ENCODE peak calls at places on chromosome 18, in seven cellular contexts. One of them, this sample, is unnamed.

GRCh38 chr18:54713386-54713785 is 114.9 kb upstream of the RAB27B start:
- DNase-seq in IMR-90: no peak
- DNase-seq in H9: no peak
- DNase-seq in trophoblast cell: no peak
- DNase-seq in H1: no peak
- DNase-seq in mesendoderm: no peak
- DNase-seq in mesenchymal stem cell: no peak
- DNase-seq in this sample: no peak

GRCh38 chr18:6044773-6045172 is 149.5 kb upstream of the TMEM200C start:
- DNase-seq in mesendoderm: peak; percentile 41
- DNase-seq in H1: no peak
- DNase-seq in trophoblast cell: no peak
- DNase-seq in IMR-90: peak; percentile 36
- DNase-seq in mesenchymal stem cell: no peak
- DNase-seq in H9: no peak
- DNase-seq in this sample: no peak

GRCh38 chr18:23200751-23201150 is 65.5 kb downstream of the CABLES1 start:
- DNase-seq in IMR-90: no peak
- DNase-seq in trophoblast cell: peak; percentile 80
- DNase-seq in H9: no peak
- DNase-seq in mesendoderm: peak; percentile 88
- DNase-seq in mesenchymal stem cell: no peak
- DNase-seq in H1: no peak
- DNase-seq in this sample: no peak

GRCh38 chr18:23165271-23165670 is 30.0 kb downstream of the CABLES1 start:
- DNase-seq in mesendoderm: no peak
- DNase-seq in mesenchymal stem cell: no peak
- DNase-seq in IMR-90: no peak
- DNase-seq in H9: no peak
- DNase-seq in trophoblast cell: no peak
- DNase-seq in H1: no peak
- DNase-seq in this sample: no peak

GRCh38 chr18:12991839-12992216 is 666 bp downstream of the CEP192 start:
- DNase-seq in IMR-90: no peak
- DNase-seq in H9: no peak
- DNase-seq in mesenchymal stem cell: no peak
- DNase-seq in trophoblast cell: no peak
- DNase-seq in mesendoderm: no peak
- DNase-seq in H1: no peak
- DNase-seq in this sample: no peak

GRCh38 chr18:55353806-55354205 is 234.2 kb downstream of the TCF4 start:
- DNase-seq in mesenchymal stem cell: no peak
- DNase-seq in IMR-90: no peak
- DNase-seq in mesendoderm: no peak
- DNase-seq in trophoblast cell: no peak
- DNase-seq in H1: no peak
- DNase-seq in H9: no peak
- DNase-seq in this sample: no peak

GRCh38 chr18:8769509-8769908 is 64.2 kb downstream of the MTCL1 start:
- DNase-seq in trophoblast cell: no peak
- DNase-seq in mesenchymal stem cell: no peak
- DNase-seq in IMR-90: no peak
- DNase-seq in H9: no peak
- DNase-seq in mesendoderm: no peak
- DNase-seq in H1: no peak
- DNase-seq in this sample: no peak

GRCh38 chr18:26091047-26091630 is 726 bp upstream of the SS18 start:
- DNase-seq in trophoblast cell: peak; percentile 77
- DNase-seq in mesendoderm: no peak
- DNase-seq in H9: no peak
- DNase-seq in H1: no peak
- DNase-seq in mesenchymal stem cell: peak; percentile 92
- DNase-seq in IMR-90: no peak
- DNase-seq in this sample: no peak

GRCh38 chr18:44028109-44028508 is 652.6 kb upstream of the SETBP1 start:
- DNase-seq in H1: no peak
- DNase-seq in mesenchymal stem cell: no peak
- DNase-seq in H9: no peak
- DNase-seq in IMR-90: no peak
- DNase-seq in trophoblast cell: no peak
- DNase-seq in mesendoderm: no peak
- DNase-seq in this sample: no peak

GRCh38 chr18:40935423-40935822 is 1019.6 kb upstream of the PIK3C3 start:
- DNase-seq in H1: no peak
- DNase-seq in mesendoderm: peak; percentile 64
- DNase-seq in mesenchymal stem cell: peak; percentile 20
- DNase-seq in H9: no peak
- DNase-seq in trophoblast cell: no peak
- DNase-seq in IMR-90: peak; percentile 15
- DNase-seq in this sample: no peak

GRCh38 chr18:59783138-59783537 is 85.9 kb upstream of the CCBE1 start:
- DNase-seq in trophoblast cell: peak; percentile 32
- DNase-seq in H1: peak; percentile 57
- DNase-seq in H9: peak; percentile 56
- DNase-seq in mesendoderm: peak; percentile 75
- DNase-seq in IMR-90: peak; percentile 74
- DNase-seq in mesenchymal stem cell: peak; percentile 45
- DNase-seq in this sample: peak; percentile 23

GRCh38 chr18:12934454-12935071 is 13.2 kb upstream of the SEH1L start:
- DNase-seq in mesenchymal stem cell: peak; percentile 82
- DNase-seq in H1: peak; percentile 82
- DNase-seq in H9: peak; percentile 79
- DNase-seq in mesendoderm: peak; percentile 91
- DNase-seq in IMR-90: peak; percentile 83
- DNase-seq in trophoblast cell: peak; percentile 90
- DNase-seq in this sample: peak; percentile 73

GRCh38 chr18:58540381-58540943 is 88.4 kb downstream of the ALPK2 start:
- DNase-seq in trophoblast cell: no peak
- DNase-seq in IMR-90: no peak
- DNase-seq in mesenchymal stem cell: no peak
- DNase-seq in mesendoderm: no peak
- DNase-seq in H9: no peak
- DNase-seq in H1: no peak
- DNase-seq in this sample: no peak

GRCh38 chr18:58544179-58544578 is 84.7 kb downstream of the ALPK2 start:
- DNase-seq in mesendoderm: no peak
- DNase-seq in mesenchymal stem cell: no peak
- DNase-seq in trophoblast cell: no peak
- DNase-seq in H1: no peak
- DNase-seq in H9: no peak
- DNase-seq in IMR-90: no peak
- DNase-seq in this sample: no peak

GRCh38 chr18:58541789-58542425 is 87.0 kb downstream of the ALPK2 start:
- DNase-seq in trophoblast cell: peak; percentile 87
- DNase-seq in H1: no peak
- DNase-seq in H9: no peak
- DNase-seq in IMR-90: peak; percentile 99
- DNase-seq in mesenchymal stem cell: peak; percentile 97
- DNase-seq in mesendoderm: peak; percentile 96
- DNase-seq in this sample: no peak

GRCh38 chr18:58541137-58541788 is 87.6 kb downstream of the ALPK2 start:
- DNase-seq in mesenchymal stem cell: peak; percentile 35
- DNase-seq in H1: peak; percentile 66
- DNase-seq in H9: peak; percentile 73
- DNase-seq in IMR-90: peak; percentile 44
- DNase-seq in trophoblast cell: peak; percentile 64
- DNase-seq in mesendoderm: peak; percentile 89
- DNase-seq in this sample: no peak

GRCh38 chr18:58542426-58543159 is 86.3 kb downstream of the ALPK2 start:
- DNase-seq in trophoblast cell: no peak
- DNase-seq in mesendoderm: no peak
- DNase-seq in IMR-90: no peak
- DNase-seq in mesenchymal stem cell: no peak
- DNase-seq in H1: no peak
- DNase-seq in H9: no peak
- DNase-seq in this sample: no peak
- H3K23ac ChIP-seq in trophoblast cell: no peak overlapping the region
- H3K23ac ChIP-seq in mesendoderm: peak overlapping the region; percentile 76
- H3K23ac ChIP-seq in IMR-90: peak overlapping the region; percentile 41
- H3K23ac ChIP-seq in mesenchymal stem cell: no peak overlapping the region
- H3K23ac ChIP-seq in H1: no peak overlapping the region
- H3K23ac ChIP-seq in H9: no peak overlapping the region
- H3K23ac ChIP-seq in this sample: no peak overlapping the region

DNA sequence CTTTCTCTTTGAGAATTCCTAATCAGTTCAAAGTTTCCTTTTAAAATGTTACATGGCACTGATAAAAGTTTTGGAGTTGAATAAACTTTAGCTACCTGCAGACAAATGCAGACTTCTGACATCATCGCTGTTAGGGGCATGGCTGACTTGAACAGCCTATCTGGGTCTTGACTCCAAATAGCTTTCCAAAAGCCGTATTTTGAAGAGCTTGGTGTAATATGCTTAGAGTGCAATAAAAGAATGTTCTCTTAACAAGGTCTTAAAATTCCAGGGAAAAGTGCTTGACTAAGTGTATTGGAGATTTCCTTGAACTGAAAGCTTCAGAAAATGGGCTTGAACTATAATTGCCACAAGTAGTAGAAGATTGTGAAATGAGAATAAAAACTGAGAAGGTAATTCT is 342.9 kb upstream of the DCC start:
- DNase-seq in mesendoderm: no peak
- DNase-seq in H1: no peak
- DNase-seq in trophoblast cell: no peak
- DNase-seq in IMR-90: no peak
- DNase-seq in mesenchymal stem cell: no peak
- DNase-seq in H9: no peak
- DNase-seq in this sample: no peak
- H4K8ac ChIP-seq in mesendoderm: no peak overlapping the region
- H4K8ac ChIP-seq in H1: no peak overlapping the region
- H4K8ac ChIP-seq in trophoblast cell: no peak overlapping the region
- H4K8ac ChIP-seq in IMR-90: no peak overlapping the region
- H4K8ac ChIP-seq in mesenchymal stem cell: no peak overlapping the region
- H4K8ac ChIP-seq in H9: no peak overlapping the region
- H4K8ac ChIP-seq in this sample: no peak overlapping the region

DNA sequence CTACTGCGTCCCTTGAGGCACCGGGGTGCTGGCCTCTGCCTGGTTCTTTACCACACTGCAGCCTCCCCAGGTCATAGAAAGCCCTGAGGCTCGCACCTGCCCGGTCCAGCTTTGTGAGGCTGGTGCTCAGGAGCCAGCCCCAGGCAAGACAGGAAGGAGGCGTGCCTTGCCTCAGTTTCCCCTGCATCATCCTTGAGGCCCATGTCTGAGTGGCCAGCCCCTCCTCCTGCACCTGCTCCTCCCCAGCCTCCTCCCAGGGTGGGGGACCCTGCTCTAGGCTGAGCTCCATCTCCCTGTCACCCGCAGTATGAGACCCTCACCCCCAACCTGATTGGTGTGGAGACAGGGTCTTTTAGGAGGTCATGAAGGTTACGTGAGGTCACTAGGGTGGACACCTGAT is 147.7 kb downstream of the ZNF516 start:
- DNase-seq in H9: no peak
- DNase-seq in trophoblast cell: no peak
- DNase-seq in H1: no peak
- DNase-seq in mesendoderm: no peak
- DNase-seq in IMR-90: no peak
- DNase-seq in mesenchymal stem cell: no peak
- DNase-seq in this sample: no peak
- H3K23ac ChIP-seq in H9: no peak overlapping the region
- H3K23ac ChIP-seq in trophoblast cell: no peak overlapping the region
- H3K23ac ChIP-seq in H1: no peak overlapping the region
- H3K23ac ChIP-seq in mesendoderm: no peak overlapping the region
- H3K23ac ChIP-seq in IMR-90: no peak overlapping the region
- H3K23ac ChIP-seq in mesenchymal stem cell: no peak overlapping the region
- H3K23ac ChIP-seq in this sample: no peak overlapping the region

GRCh38 chr18:27752944-27753343 is 424.0 kb downstream of the CDH2 start:
- DNase-seq in trophoblast cell: no peak
- DNase-seq in mesendoderm: no peak
- DNase-seq in H1: no peak
- DNase-seq in H9: no peak
- DNase-seq in IMR-90: no peak
- DNase-seq in mesenchymal stem cell: no peak
- DNase-seq in this sample: no peak
- H4K8ac ChIP-seq in trophoblast cell: no peak overlapping the region
- H4K8ac ChIP-seq in mesendoderm: no peak overlapping the region
- H4K8ac ChIP-seq in H1: no peak overlapping the region
- H4K8ac ChIP-seq in H9: no peak overlapping the region
- H4K8ac ChIP-seq in IMR-90: no peak overlapping the region
- H4K8ac ChIP-seq in mesenchymal stem cell: no peak overlapping the region
- H4K8ac ChIP-seq in this sample: no peak overlapping the region

DNA sequence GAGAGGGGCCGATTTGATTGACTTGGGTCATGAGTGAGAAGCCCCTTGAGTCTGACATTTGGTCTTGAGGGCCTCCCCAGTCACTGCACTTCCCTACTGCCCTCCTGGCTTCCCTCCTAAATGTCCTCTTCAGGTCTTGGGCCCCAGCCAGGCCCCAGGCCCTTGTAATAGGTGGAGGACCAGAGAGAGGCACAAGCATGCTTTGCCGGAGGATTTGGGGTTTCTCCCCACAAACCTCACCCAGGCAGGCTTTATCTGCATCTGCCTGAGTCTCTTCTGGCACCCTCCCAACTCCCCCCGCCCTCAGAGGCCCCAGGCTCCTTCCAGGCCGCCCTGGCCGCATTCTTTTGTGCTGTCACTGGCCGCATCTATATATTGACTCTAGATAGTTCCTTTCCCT is 270.7 kb downstream of the HAUS1 start:
- DNase-seq in H1: no peak
- DNase-seq in trophoblast cell: peak; percentile 7
- DNase-seq in H9: no peak
- DNase-seq in mesenchymal stem cell: no peak
- DNase-seq in IMR-90: no peak
- DNase-seq in mesendoderm: no peak
- DNase-seq in this sample: no peak
- H3K23ac ChIP-seq in H1: no peak overlapping the region
- H3K23ac ChIP-seq in trophoblast cell: no peak overlapping the region
- H3K23ac ChIP-seq in H9: no peak overlapping the region
- H3K23ac ChIP-seq in mesenchymal stem cell: no peak overlapping the region
- H3K23ac ChIP-seq in IMR-90: no peak overlapping the region
- H3K23ac ChIP-seq in mesendoderm: no peak overlapping the region
- H3K23ac ChIP-seq in this sample: no peak overlapping the region

GRCh38 chr18:58266291-58266690 is 222.3 kb downstream of the NEDD4L start:
- DNase-seq in H1: no peak
- DNase-seq in H9: no peak
- DNase-seq in mesendoderm: no peak
- DNase-seq in mesenchymal stem cell: no peak
- DNase-seq in trophoblast cell: no peak
- DNase-seq in IMR-90: peak; percentile 62
- DNase-seq in this sample: no peak
- H4K8ac ChIP-seq in H1: no peak overlapping the region
- H4K8ac ChIP-seq in H9: no peak overlapping the region
- H4K8ac ChIP-seq in mesendoderm: no peak overlapping the region
- H4K8ac ChIP-seq in mesenchymal stem cell: no peak overlapping the region
- H4K8ac ChIP-seq in trophoblast cell: no peak overlapping the region
- H4K8ac ChIP-seq in IMR-90: no peak overlapping the region
- H4K8ac ChIP-seq in this sample: no peak overlapping the region

DNA sequence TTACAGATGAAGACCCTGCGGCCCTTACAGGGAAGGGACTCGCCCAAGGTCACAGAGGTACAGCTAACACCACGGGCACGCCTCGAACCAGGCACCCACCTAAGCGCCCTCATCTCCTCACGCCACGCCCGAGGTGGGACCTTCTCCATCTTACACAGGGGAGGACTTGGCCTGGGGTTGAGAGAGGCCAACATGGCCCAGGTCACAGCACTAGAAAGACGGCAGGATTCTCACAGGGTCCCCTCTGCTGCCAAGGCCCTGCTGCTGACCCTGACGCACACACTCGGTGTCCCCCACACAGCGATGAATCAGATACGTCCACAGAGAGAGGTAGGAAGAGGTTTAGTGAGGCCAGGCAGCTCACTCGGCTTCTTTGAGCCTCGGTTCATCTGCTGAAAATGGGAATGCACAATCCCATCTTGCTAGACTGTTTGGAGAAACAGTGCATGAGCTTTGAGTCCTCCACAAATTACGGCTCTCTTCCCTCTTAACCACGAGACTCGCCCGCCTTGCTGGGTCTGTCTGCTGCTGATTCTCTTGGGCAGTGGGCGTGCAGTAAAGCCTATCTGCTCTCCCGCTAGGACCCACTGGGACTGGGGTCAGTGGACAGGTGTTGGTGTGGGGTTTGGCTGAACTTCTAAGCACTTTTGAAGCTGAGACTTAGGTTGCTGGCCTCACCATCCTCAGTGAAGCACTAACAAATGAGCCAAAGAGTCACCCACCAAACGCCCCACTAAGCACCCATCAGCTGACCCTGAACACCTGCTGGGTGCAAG is 79.2 kb downstream of the SMAD7 start:
- DNase-seq in H1: no peak
- DNase-seq in H9: no peak
- DNase-seq in trophoblast cell: no peak
- DNase-seq in mesenchymal stem cell: no peak
- DNase-seq in IMR-90: no peak
- DNase-seq in mesendoderm: no peak
- DNase-seq in this sample: no peak
- H3K23ac ChIP-seq in H1: no peak overlapping the region
- H3K23ac ChIP-seq in H9: no peak overlapping the region
- H3K23ac ChIP-seq in trophoblast cell: no peak overlapping the region
- H3K23ac ChIP-seq in mesenchymal stem cell: peak overlapping the region; percentile 28
- H3K23ac ChIP-seq in IMR-90: no peak overlapping the region
- H3K23ac ChIP-seq in mesendoderm: no peak overlapping the region
- H3K23ac ChIP-seq in this sample: no peak overlapping the region

This sample was measured in neuronal stem cell.